ENCODE peak calls at places on chromosomes 7 and 10, in five cellular contexts. U is K562, K is upper lobe of left lung, S is A549, A is GM12878. W is an unnamed sample. For H3K4me1, the result is how much of the 10 kb centered on the place peaks cover.

GRCh38 chr7:107043916-107044346 is 574 bp upstream of the PRKAR2B start:
- ATAC-seq in U (no peak), K (no peak), S (no peak), A (no peak), W (no peak)

GRCh38 chr7:92872701-92873100 is 36.3 kb upstream of the CDK6 start:
- ATAC-seq in U (no peak), K (no peak), S (no peak), A (no peak), W (no peak)

GRCh38 chr10:42879380-42880254 is 97.0 kb downstream of the BMS1 start:
- ATAC-seq in U (no peak), K (no peak), S (no peak), A (no peak), W (peak)

GRCh38 chr7:94888542-94888941 is 18.9 kb upstream of the PPP1R9A start:
- ATAC-seq in U (no peak), K (no peak), S (peak), A (no peak), W (no peak)

GRCh38 chr7:105602325-105603305 is 21.3 kb upstream of the EFCAB10 start:
- ATAC-seq in U (no peak), K (no peak), S (no peak), A (no peak), W (no peak)

GRCh38 chr7:77627307-77627671 is 69.0 kb upstream of the RSBN1L start:
- ATAC-seq in U (peak), K (peak), S (peak), A (no peak), W (no peak)

GRCh38 chr7:71883415-71883814 is 528.7 kb downstream of the CALN1 start:
- ATAC-seq in U (no peak), K (no peak), S (no peak), A (no peak), W (no peak)

GRCh38 chr10:104416851-104417250 is 63.2 kb downstream of the CFAP58 start:
- ATAC-seq in U (no peak), K (no peak), S (no peak), A (no peak), W (no peak)

GRCh38 chr7:114402866-114403635 is 11.6 kb upstream of the FOXP2 start:
- ATAC-seq in U (no peak), K (no peak), S (peak), A (no peak), W (no peak)

GRCh38 chr7:79124331-79124730 is 329.1 kb downstream of the MAGI2 start:
- ATAC-seq in U (no peak), K (no peak), S (no peak), A (no peak), W (no peak)

GRCh38 chr7:27928001-27928400 is 188.0 kb downstream of the TAX1BP1 start:
- ATAC-seq in U (no peak), K (no peak), S (no peak), A (no peak), W (no peak)

GRCh38 chr7:69799990-69800389 is 201.7 kb downstream of the AUTS2 start:
- ATAC-seq in U (no peak), K (no peak), S (no peak), A (no peak), W (no peak)

GRCh38 chr7:75738604-75738974 is at the start of gene HIP1:
- ATAC-seq in U (no peak), K (no peak), S (peak), A (peak), W (no peak)

GRCh38 chr7:111103678-111104274 is 12.8 kb downstream of the LRRN3 start:
- ATAC-seq in U (no peak), K (no peak), S (no peak), A (peak), W (no peak)

GRCh38 chr7:47873767-47874166 is 74.5 kb downstream of the PKD1L1 start:
- ATAC-seq in U (no peak), K (no peak), S (peak), A (no peak), W (no peak)

GRCh38 chr7:133545613-133546012 is 292.7 kb downstream of the EXOC4 start:
- ATAC-seq in U (no peak), K (no peak), S (no peak), A (no peak), W (no peak)

GRCh38 chr7:30595461-30596042 is 874 bp downstream of the GARS1 start:
- ATAC-seq in U (peak), K (no peak), S (no peak), A (no peak), W (no peak)

GRCh38 chr10:11208243-11208642 is 190.6 kb downstream of the CELF2 start:
- ATAC-seq in U (no peak), K (no peak), S (no peak), A (no peak), W (no peak)

GRCh38 chr10:99708428-99709010 is 23.4 kb downstream of the COX15 start:
- ATAC-seq in U (peak), K (no peak), S (no peak), A (no peak), W (peak)

GRCh38 chr10:21481407-21481806 is 44.1 kb downstream of the SKIDA1 start:
- ATAC-seq in U (no peak), K (no peak), S (no peak), A (no peak), W (no peak)

GRCh38 chr7:107961399-107961798 is 41.6 kb downstream of the LAMB1 start:
- ATAC-seq in U (no peak), K (no peak), S (no peak), A (no peak), W (no peak)

GRCh38 chr10:43039629-43040481 is 37.0 kb upstream of the RET start:
- ATAC-seq in U (no peak), K (no peak), S (no peak), A (no peak), W (no peak)

GRCh38 chr7:158266817-158267736 is 320.5 kb downstream of the PTPRN2 start:
- ATAC-seq in U (no peak), K (no peak), S (no peak), A (no peak), W (no peak)

GRCh38 chr10:119466655-119467054 is 75.9 kb downstream of the RGS10 start:
- ATAC-seq in U (peak), K (no peak), S (no peak), A (peak), W (no peak)

GRCh38 chr7:108569381-108570145 is at the start of the genes DNAJB9 and THAP5:
- ATAC-seq in U (peak), K (peak), S (peak), A (peak), W (peak)

GRCh38 chr10:121624778-121625330 is 26.6 kb upstream of the FGFR2 start:
- ATAC-seq in U (no peak), K (peak), S (no peak), A (no peak), W (no peak)

GRCh38 chr10:6769704-6770417 is 189.8 kb upstream of the PRKCQ start:
- ATAC-seq in U (peak), K (no peak), S (no peak), A (peak), W (no peak)

GRCh38 chr10:122373713-122374112 is 795 bp upstream of the PLEKHA1 start:
- ATAC-seq in U (no peak), K (peak), S (peak), A (no peak), W (peak)

GRCh38 chr10:113518415-113518814 is 34.4 kb upstream of the HABP2 start:
- ATAC-seq in U (no peak), K (no peak), S (no peak), A (no peak), W (no peak)

GRCh38 chr10:125513783-125514182 is 169.2 kb downstream of the TEX36 start:
- ATAC-seq in U (no peak), K (no peak), S (no peak), A (no peak), W (no peak)

GRCh38 chr7:105769951-105770628 is 106.3 kb downstream of the ATXN7L1 start:
- ATAC-seq in U (peak), K (no peak), S (peak), A (peak), W (peak)

GRCh38 chr10:2928219-2928840 is 139.0 kb upstream of the PFKP start:
- ATAC-seq in U (peak), K (peak), S (peak), A (peak), W (peak)

GRCh38 chr7:149882264-149883048 is 8.7 kb downstream of the ATP6V0E2 start:
- ATAC-seq in U (no peak), K (no peak), S (no peak), A (no peak), W (no peak)

GRCh38 chr10:116655573-116655972 is 34.8 kb downstream of the PNLIPRP2 start:
- ATAC-seq in U (no peak), K (no peak), S (no peak), A (no peak), W (no peak)

GRCh38 chr10:22824520-22824919 is 103.3 kb upstream of the ARMC3 start:
- ATAC-seq in U (no peak), K (no peak), S (no peak), A (no peak), W (no peak)

GRCh38 chr7:99267530-99268360 is 4.9 kb upstream of the MYH16 start:
- ATAC-seq in U (peak), K (no peak), S (peak), A (no peak), W (no peak)

GRCh38 chr10:121595806-121596667 is 2.2 kb downstream of the FGFR2 start:
- ATAC-seq in U (no peak), K (peak), S (no peak), A (no peak), W (no peak)

GRCh38 chr10:24086737-24087136 is 122.2 kb upstream of the KIAA1217 start:
- ATAC-seq in U (no peak), K (no peak), S (no peak), A (no peak), W (no peak)

GRCh38 chr10:378930-379704 is 243.9 kb downstream of the ZMYND11 start:
- ATAC-seq in U (no peak), K (no peak), S (no peak), A (no peak), W (no peak)

GRCh38 chr10:78331391-78331922 is 297.8 kb downstream of the RPS24 start:
- ATAC-seq in U (no peak), K (no peak), S (no peak), A (no peak), W (peak)

GRCh38 chr7:50449881-50450690 is at the start of gene FIGNL1:
- ATAC-seq in U (peak), K (peak), S (peak), A (peak), W (peak)
- TF ChIP-seq POLR2A in U (peak), K (peak), S (peak), A (peak), W (peak)

GRCh38 chr7:2706685-2707126 is 18.7 kb downstream of the AMZ1 start:
- ATAC-seq in U (no peak), K (no peak), S (no peak), A (no peak), W (no peak)
- H3K4me1 ChIP-seq in U (under half), K (under half), S (under half), A (under half), W (under half)

GRCh38 chr10:51145388-51145787 is 71.1 kb downstream of the PRKG1 start:
- ATAC-seq in U (no peak), K (no peak), S (no peak), A (no peak), W (no peak)
- TF ChIP-seq EP300 in U (no peak), K (no peak), S (no peak), A (no peak), W (no peak)

GRCh38 chr10:80409121-80409520 is 770 bp downstream of the PRXL2A start:
- ATAC-seq in U (no peak), K (no peak), S (no peak), A (no peak), W (no peak)
- TF ChIP-seq POLR2A in U (no peak), K (no peak), S (no peak), A (no peak), W (no peak)

GRCh38 chr7:144822223-144822622 is 13.6 kb downstream of the TPK1 start:
- ATAC-seq in U (no peak), K (no peak), S (no peak), A (no peak), W (no peak)
- H3K4me1 ChIP-seq in U (under half), K (under half), S (under half), A (half or more), W (under half)